ENCODE peak calls at places on chromosomes 5 and 9, in eight cellular contexts. L is trophoblast cell; K is H9; B is NCI-H2107; F is HFFc6; W is CD8-positive, alpha-beta memory T cell; E is HCT116; D is GF-D8. S is an unnamed sample.

GRCh38 chr5:80959768-80960442 is at the start of gene RASGRF2:
- DNase-seq in E (no peak), F (no peak), D (no peak), L (peak; percentile 89), K (peak; percentile 66), B (no peak), W (peak; percentile 46), S (no peak)

GRCh38 chr9:95508242-95508967 is 8.4 kb downstream of the PTCH1 start:
- DNase-seq in W (no peak), B (no peak), D (no peak), E (no peak), L (peak; percentile 49), F (no peak), K (no peak), S (no peak)

GRCh38 chr9:75197521-75197920 is 109.2 kb downstream of the OSTF1 start:
- DNase-seq in E (no peak), K (no peak), F (no peak), W (no peak), D (no peak), B (no peak), L (no peak), S (no peak)

GRCh38 chr5:124474821-124475220 is 271.6 kb downstream of the ZNF608 start:
- DNase-seq in L (no peak), D (no peak), F (no peak), W (no peak), B (no peak), E (no peak), K (no peak), S (no peak)

GRCh38 chr5:4203146-4203545 is 607.5 kb downstream of the IRX1 start:
- DNase-seq in B (no peak), E (no peak), L (no peak), K (no peak), F (no peak), D (no peak), W (no peak), S (no peak)

GRCh38 chr5:37722236-37723146 is 117.3 kb downstream of the GDNF start:
- DNase-seq in F (peak; percentile 92), E (peak; percentile 40), D (peak; percentile 19), K (no peak), B (no peak), W (no peak), L (peak; percentile 83), S (no peak)

GRCh38 chr5:143641549-143641955 is 170.4 kb upstream of the HMHB1 start:
- DNase-seq in L (no peak), D (no peak), E (no peak), B (no peak), F (no peak), W (no peak), K (no peak), S (no peak)

GRCh38 chr9:127178646-127179632 is 56.5 kb upstream of the ANGPTL2 start:
- DNase-seq in B (no peak), K (peak; percentile 39), E (no peak), W (no peak), F (no peak), L (no peak), D (no peak), S (no peak)

GRCh38 chr5:180873628-180874520 is 12.8 kb upstream of the ZFP62 start:
- DNase-seq in F (peak; percentile 50), E (no peak), L (peak; percentile 96), D (peak; percentile 48), K (no peak), B (no peak), W (peak; percentile 40), S (no peak)

GRCh38 chr9:79617395-79617794 is 45.6 kb downstream of the TLE4 start:
- DNase-seq in W (no peak), K (no peak), D (no peak), F (no peak), L (no peak), E (no peak), B (no peak), S (no peak)

GRCh38 chr9:95512751-95513120 is 4.0 kb downstream of the PTCH1 start:
- DNase-seq in D (peak; percentile 80), F (no peak), W (no peak), E (no peak), B (no peak), L (no peak), K (no peak), S (no peak)

GRCh38 chr5:122999947-123000563 is 36.5 kb downstream of the PPIC start:
- DNase-seq in E (peak; percentile 36), F (no peak), K (peak; percentile 80), L (peak; percentile 78), D (no peak), B (no peak), W (peak; percentile 5), S (peak; percentile 41)

GRCh38 chr9:132004323-132004722 is 75.3 kb downstream of the MED27 start:
- DNase-seq in W (no peak), B (no peak), D (no peak), K (no peak), L (no peak), E (no peak), F (no peak), S (no peak)

GRCh38 chr5:61665939-61666621 is 334.0 kb downstream of the ZSWIM6 start:
- DNase-seq in F (no peak), E (no peak), D (no peak), L (no peak), K (no peak), W (no peak), B (no peak), S (no peak)

GRCh38 chr5:93545872-93546271 is 35.1 kb downstream of the NR2F1-AS1 start:
- DNase-seq in F (no peak), D (no peak), L (no peak), B (no peak), W (no peak), K (no peak), E (no peak), S (no peak)

GRCh38 chr9:3980771-3981170 is 319.1 kb downstream of the GLIS3 start:
- DNase-seq in E (no peak), D (no peak), W (no peak), F (no peak), B (no peak), K (no peak), L (no peak), S (no peak)

GRCh38 chr5:151773979-151774378 is 2.2 kb downstream of the G3BP1 start:
- DNase-seq in F (no peak), K (no peak), W (no peak), D (no peak), E (no peak), B (no peak), L (peak; percentile 3), S (no peak)